ENCODE peak calls at places on chromosomes 5 and 9, in ten cellular contexts. S, Q, T, U, V, C, G, A, H and I are unnamed samples.

GRCh38 chr9:90433398-90433890 is 209.2 kb downstream of the DIRAS2 start:
- DNase-seq in S (no peak), Q (no peak), T (peak), U (no peak), V (no peak), C (peak), G (peak), A (no peak), H (peak), I (no peak)

GRCh38 chr5:108079754-108080153 is 302.1 kb downstream of the FBXL17 start:
- DNase-seq in S (peak), Q (no peak), T (no peak), U (no peak), V (no peak), C (peak), G (no peak), A (no peak), H (no peak), I (no peak)

GRCh38 chr9:90132866-90133265 is 509.8 kb downstream of the DIRAS2 start:
- DNase-seq in S (no peak), Q (no peak), T (no peak), U (no peak), V (no peak), C (no peak), G (no peak), A (no peak), H (no peak), I (no peak)

GRCh38 chr5:177982072-177982727 is 13.8 kb downstream of the PROP1 start:
- DNase-seq in S (peak), Q (no peak), T (no peak), U (no peak), V (peak), C (no peak), G (no peak), A (no peak), H (peak), I (no peak)

GRCh38 chr5:173823721-173824567 is 64.2 kb upstream of the CPEB4 start:
- DNase-seq in S (peak), Q (no peak), T (peak), U (no peak), V (no peak), C (peak), G (peak), A (no peak), H (no peak), I (no peak)

GRCh38 chr5:112346411-112347044 is 72.5 kb downstream of the EPB41L4A start:
- DNase-seq in S (no peak), Q (no peak), T (no peak), U (no peak), V (no peak), C (no peak), G (no peak), A (no peak), H (no peak), I (no peak)

GRCh38 chr5:62780888-62781287 is 202.3 kb downstream of the LRRC70 start:
- DNase-seq in S (no peak), Q (no peak), T (no peak), U (no peak), V (no peak), C (no peak), G (no peak), A (no peak), H (no peak), I (no peak)

GRCh38 chr5:36575367-36575781 is 31.0 kb upstream of the SLC1A3 start:
- DNase-seq in S (peak), Q (no peak), T (peak), U (no peak), V (no peak), C (peak), G (peak), A (no peak), H (no peak), I (no peak)

GRCh38 chr5:85388752-85389151 is 1004.1 kb upstream of the EDIL3 start:
- DNase-seq in S (no peak), Q (no peak), T (no peak), U (no peak), V (no peak), C (peak), G (no peak), A (no peak), H (no peak), I (no peak)

GRCh38 chr5:53425598-53426516 is 54.6 kb upstream of the FST start:
- DNase-seq in S (peak), Q (no peak), T (peak), U (no peak), V (no peak), C (no peak), G (peak), A (no peak), H (peak), I (no peak)
- TF ChIP-seq CTCF in S (no peak), Q (peak), T (peak), U (no peak), V (no peak), C (peak), G (peak), A (no peak), H (peak), I (no peak)

GRCh38 chr5:132490484-132491367 is at the start of gene IRF1:
- DNase-seq in S (peak), Q (peak), T (peak), U (peak), V (peak), C (peak), G (peak), A (peak), H (peak), I (peak)
- TF ChIP-seq CTCF in S (no peak), Q (no peak), T (no peak), U (no peak), V (no peak), C (no peak), G (no peak), A (no peak), H (no peak), I (no peak)

GRCh38 chr5:3428355-3428754 is 167.3 kb upstream of the IRX1 start:
- DNase-seq in S (no peak), Q (no peak), T (no peak), U (no peak), V (no peak), C (no peak), G (no peak), A (no peak), H (peak), I (no peak)
- TF ChIP-seq CTCF in S (no peak), Q (no peak), T (no peak), U (no peak), V (no peak), C (no peak), G (no peak), A (no peak), H (no peak), I (no peak)

DNA sequence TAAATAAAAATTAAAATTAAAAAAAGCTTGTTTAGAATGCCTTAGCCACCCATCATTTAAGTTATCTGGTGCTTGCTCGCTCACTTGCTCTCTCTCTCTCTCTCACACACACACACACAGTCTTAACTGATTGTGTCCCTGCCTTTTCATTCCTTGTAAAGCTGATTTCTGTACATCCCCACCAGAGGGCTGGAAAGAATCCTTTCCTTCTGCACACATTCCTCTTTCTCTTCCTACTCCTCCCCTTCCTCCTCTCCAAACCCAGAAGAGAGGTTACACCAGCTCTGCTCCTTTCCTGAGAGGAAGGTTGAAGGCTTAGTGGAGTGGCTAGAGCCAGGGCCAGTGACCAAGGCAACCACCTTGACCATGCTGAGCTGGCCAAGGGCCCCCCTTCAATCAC is 25.7 kb downstream of the STK10 start:
- DNase-seq in S (no peak), Q (no peak), T (peak), U (no peak), V (no peak), C (peak), G (peak), A (no peak), H (no peak), I (no peak)
- TF ChIP-seq CTCF in S (peak), Q (no peak), T (peak), U (no peak), V (no peak), C (peak), G (peak), A (no peak), H (peak), I (no peak)